ENCODE peak calls at places on chromosomes 7 and 10, in five cellular contexts. B is HepG2, V is pancreas, X is psoas muscle, T is hepatocyte. Z is an unnamed sample.

GRCh38 chr10:36634916-36635315 is 490.5 kb upstream of the ANKRD30A start:
- DNase-seq in X (no peak), T (no peak), V (no peak), B (no peak), Z (no peak)

GRCh38 chr7:101058355-101058754 is 26.9 kb upstream of the TRIM56 start:
- DNase-seq in T (peak; percentile 74), V (peak; percentile 88), X (peak; percentile 52), B (peak; percentile 48), Z (peak; percentile 51)

GRCh38 chr7:991729-992444 is 8.9 kb downstream of the CYP2W1 start:
- DNase-seq in V (no peak), X (no peak), B (no peak), T (no peak), Z (no peak)

GRCh38 chr10:79093658-79094411 is 25.1 kb downstream of the ZMIZ1 start:
- DNase-seq in V (peak; percentile 82), X (peak; percentile 68), B (peak; percentile 97), T (peak; percentile 85), Z (peak; percentile 74)

GRCh38 chr7:45660201-45660900 is 86.2 kb downstream of the ADCY1 start:
- DNase-seq in V (no peak), B (no peak), X (no peak), T (no peak), Z (no peak)

GRCh38 chr10:84196941-84197340 is 2.6 kb downstream of the CDHR1 start:
- DNase-seq in V (no peak), B (no peak), T (no peak), X (no peak), Z (no peak)

GRCh38 chr10:16787361-16787791 is 29.8 kb downstream of the RSU1 start:
- DNase-seq in B (no peak), X (no peak), V (no peak), T (no peak), Z (no peak)

GRCh38 chr7:29987821-29988317 is 1.7 kb downstream of the SCRN1 start:
- DNase-seq in V (no peak), X (no peak), B (peak; percentile 92), T (peak; percentile 68), Z (no peak)

GRCh38 chr7:74290999-74291441 is 1.8 kb downstream of the CLIP2 start:
- DNase-seq in V (no peak), B (no peak), T (no peak), X (no peak), Z (no peak)

GRCh38 chr7:37011151-37011890 is 287.0 kb upstream of the AOAH start:
- DNase-seq in V (no peak), T (no peak), X (no peak), B (no peak), Z (no peak)

GRCh38 chr7:98252655-98253054 is 623 bp upstream of the TECPR1 start:
- DNase-seq in X (no peak), B (no peak), V (no peak), T (no peak), Z (no peak)

GRCh38 chr7:7209412-7210050 is 27.2 kb downstream of the C1GALT1 start:
- DNase-seq in T (no peak), V (no peak), B (no peak), X (no peak), Z (no peak)

GRCh38 chr7:70790215-70791073 is 341.5 kb upstream of the GALNT17 start:
- DNase-seq in V (no peak), X (no peak), B (no peak), T (no peak), Z (no peak)

GRCh38 chr7:295155-296154 is 5.5 kb downstream of the FOXL3 start:
- DNase-seq in X (no peak), B (no peak), V (no peak), T (no peak), Z (no peak)

GRCh38 chr7:46955526-46955925 is 626.4 kb downstream of the TNS3 start:
- DNase-seq in T (no peak), X (no peak), V (no peak), B (no peak), Z (no peak)

GRCh38 chr10:93813507-93814465 is 56.0 kb downstream of the LGI1 start:
- DNase-seq in T (peak; percentile 55), X (peak; percentile 53), V (peak; percentile 81), B (peak; percentile 32), Z (peak; percentile 61)

GRCh38 chr10:130999376-131000202 is 311.9 kb downstream of the TCERG1L start:
- DNase-seq in B (no peak), V (no peak), X (no peak), T (no peak), Z (no peak)

GRCh38 chr10:64881257-64881656 is 1360.1 kb downstream of the REEP3 start:
- DNase-seq in T (no peak), B (no peak), X (no peak), V (no peak), Z (no peak)

GRCh38 chr7:127937066-127937680 is 94.1 kb downstream of the LRRC4 start:
- DNase-seq in T (no peak), X (no peak), B (no peak), V (no peak), Z (no peak)

GRCh38 chr10:88540355-88540754 is 42.8 kb downstream of the RNLS start:
- DNase-seq in X (no peak), T (no peak), B (no peak), V (no peak), Z (no peak)

DNA sequence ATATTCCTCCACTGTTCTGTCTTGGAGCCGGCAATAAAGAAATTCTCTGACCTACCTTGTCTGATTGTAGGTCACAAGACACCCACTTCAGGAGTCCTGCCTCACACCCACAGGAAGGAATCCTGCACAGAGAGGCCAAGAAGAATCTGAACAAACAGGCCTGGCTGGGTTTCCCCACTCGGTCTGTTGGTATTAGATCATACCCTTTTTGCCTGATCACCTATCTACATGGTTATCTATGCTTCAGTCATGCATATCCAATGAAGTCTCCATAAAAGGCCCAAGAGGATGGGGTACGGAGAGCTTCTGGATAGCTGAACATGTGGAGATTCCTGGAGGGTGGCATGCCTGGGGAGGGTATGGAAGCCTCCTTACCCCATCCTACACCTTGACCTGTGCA is 12.3 kb downstream of the OGDH start:
- DNase-seq in V (no peak), T (peak; percentile 63), X (no peak), B (no peak), Z (no peak)
- H3K4me3 ChIP-seq in V (no peak overlapping the region), T (no peak overlapping the region), X (no peak overlapping the region), B (no peak overlapping the region), Z (no peak overlapping the region)

GRCh38 chr10:119368991-119369869 is 161.9 kb downstream of the GRK5 start:
- DNase-seq in B (no peak), T (no peak), V (no peak), X (no peak), Z (no peak)
- H3K27ac ChIP-seq in B (no peak overlapping the region), T (peak overlapping the region; percentile 80), V (no peak overlapping the region), X (peak overlapping the region; percentile 73), Z (peak overlapping the region; percentile 77)

DNA sequence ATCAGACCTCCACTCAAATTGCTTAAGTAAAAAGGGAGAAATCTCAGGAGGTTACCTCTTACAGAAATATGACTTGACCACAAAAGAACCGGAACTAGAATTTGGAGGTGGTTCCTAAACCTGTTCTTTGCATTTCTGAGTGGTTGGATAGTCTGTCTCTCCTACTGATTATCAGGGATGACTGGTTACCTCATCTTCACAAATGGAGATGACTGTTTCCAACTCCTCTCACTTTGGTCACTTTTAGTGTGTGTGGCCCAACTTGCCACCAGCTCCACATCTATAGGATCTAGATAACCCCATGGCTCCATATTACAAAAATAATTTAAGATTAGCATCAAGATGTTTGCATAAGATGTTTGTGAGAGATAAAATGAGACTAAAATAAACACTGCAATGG is 95.5 kb downstream of the CCDC71L start:
- DNase-seq in T (no peak), B (no peak), V (no peak), X (no peak), Z (no peak)
- H3K4me1 ChIP-seq in T (peaks cover 15% of the 10 kb centered on the region), B (no peaks in the 10 kb centered on the region), V (no peaks in the 10 kb centered on the region), X (peaks cover 13% of the 10 kb centered on the region), Z (peaks cover 13% of the 10 kb centered on the region)

GRCh38 chr7:55074008-55074499 is 55.2 kb downstream of the EGFR start:
- DNase-seq in T (peak; percentile 81), V (no peak), X (no peak), B (peak; percentile 44), Z (peak; percentile 63)
- H3K4me3 ChIP-seq in T (no peak overlapping the region), V (no peak overlapping the region), X (peak overlapping the region; percentile 26), B (no peak overlapping the region), Z (peak overlapping the region; percentile 25)

DNA sequence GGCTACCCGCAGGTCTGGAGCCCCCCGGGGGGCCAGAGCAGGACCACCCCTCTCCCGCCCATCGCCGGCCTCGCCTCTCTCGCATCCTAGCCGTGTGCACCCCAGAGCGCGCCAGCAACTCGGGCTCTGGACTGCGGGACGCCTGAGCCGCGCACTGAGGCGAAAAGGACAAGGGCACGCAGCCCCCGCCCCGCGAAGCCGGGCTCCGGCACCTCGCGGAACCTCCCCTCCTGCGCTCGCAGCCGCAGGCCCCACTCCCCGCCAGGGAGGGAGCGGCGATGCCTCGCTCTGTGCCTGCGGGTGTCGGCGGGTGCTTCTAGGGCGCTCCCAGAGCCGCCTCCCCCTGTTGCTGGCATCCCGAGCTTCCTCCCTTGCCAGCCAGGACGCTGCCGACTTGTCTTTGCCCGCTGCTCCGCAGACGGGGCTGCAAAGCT is at the start of gene ITGB8:
- DNase-seq in X (peak; percentile 21), B (no peak), T (no peak), V (peak; percentile 74), Z (peak; percentile 56)
- H3K27ac ChIP-seq in X (peak within 1 kb of the TSS; percentile 18), B (no peak within 1 kb of the TSS), T (peak within 1 kb of the TSS; percentile 98), V (peak within 1 kb of the TSS; percentile 93), Z (peak within 1 kb of the TSS; percentile 86)

GRCh38 chr7:106056513-106057203 is 55.5 kb downstream of the SYPL1 start:
- DNase-seq in T (peak; percentile 81), B (peak; percentile 62), V (peak; percentile 71), X (peak; percentile 65), Z (peak; percentile 69)
- H3K4me1 ChIP-seq in T (peaks cover 3% of the 10 kb centered on the region), B (peaks cover 33% of the 10 kb centered on the region), V (no peaks in the 10 kb centered on the region), X (peaks cover 5% of the 10 kb centered on the region), Z (peaks cover 7% of the 10 kb centered on the region)

GRCh38 chr10:132165416-132165980 is 21.2 kb upstream of the DPYSL4 start:
- DNase-seq in X (peak; percentile 6), T (no peak), V (peak; percentile 42), B (no peak), Z (peak; percentile 32)

GRCh38 chr10:132163278-132163765 is 23.4 kb upstream of the DPYSL4 start:
- DNase-seq in X (peak; percentile 23), V (peak; percentile 71), B (peak; percentile 33), T (no peak), Z (peak; percentile 50)

GRCh38 chr10:132164801-132165278 is 21.9 kb upstream of the DPYSL4 start:
- DNase-seq in T (peak; percentile 60), B (peak; percentile 35), V (peak; percentile 50), X (peak; percentile 8), Z (peak; percentile 41)

GRCh38 chr10:132162590-132163277 is 24.0 kb upstream of the DPYSL4 start:
- DNase-seq in T (no peak), V (peak; percentile 58), B (no peak), X (peak; percentile 19), Z (peak; percentile 52)

GRCh38 chr10:132163826-132164515 is 22.8 kb upstream of the DPYSL4 start:
- DNase-seq in T (no peak), X (peak; percentile 4), B (no peak), V (peak; percentile 39), Z (peak; percentile 21)
- H3K4me3 ChIP-seq in T (no peak overlapping the region), X (no peak overlapping the region), B (no peak overlapping the region), V (no peak overlapping the region), Z (no peak overlapping the region)

GRCh38 chr10:104054430-104054829 is 31.2 kb downstream of the COL17A1 start:
- DNase-seq in B (no peak), T (no peak), V (no peak), X (no peak), Z (no peak)
- H3K27ac ChIP-seq in B (no peak overlapping the region), T (no peak overlapping the region), V (no peak overlapping the region), X (no peak overlapping the region), Z (no peak overlapping the region)

GRCh38 chr10:80488539-80489066 is 34.5 kb downstream of the TSPAN14 start:
- DNase-seq in X (no peak), B (no peak), T (no peak), V (no peak), Z (no peak)
- H3K4me1 ChIP-seq in X (peaks cover 19% of the 10 kb centered on the region), B (peaks cover 100% of the 10 kb centered on the region), T (peaks cover 38% of the 10 kb centered on the region), V (peaks cover 33% of the 10 kb centered on the region), Z (peaks cover 100% of the 10 kb centered on the region)